ENCODE peak calls at places on chromosomes 2 and 18, in nine cellular contexts. S, P, G, L, A, B, I, V and H are unnamed samples.

GRCh38 chr2:28348921-28349320 is 43.7 kb upstream of the FOSL2 start:
- DNase-seq in S (no peak), P (no peak), G (no peak), L (no peak), A (no peak), B (no peak), I (no peak), V (no peak), H (no peak)

GRCh38 chr2:165572155-165572554 is 102.7 kb downstream of the CSRNP3 start:
- DNase-seq in S (no peak), P (no peak), G (no peak), L (no peak), A (no peak), B (no peak), I (no peak), V (peak), H (no peak)

GRCh38 chr18:11119962-11120361 is 29.4 kb downstream of the PIEZO2 start:
- DNase-seq in S (no peak), P (no peak), G (no peak), L (no peak), A (no peak), B (peak), I (no peak), V (peak), H (no peak)

GRCh38 chr18:61612517-61612916 is 279.3 kb downstream of the CDH20 start:
- DNase-seq in S (peak), P (no peak), G (no peak), L (no peak), A (no peak), B (no peak), I (no peak), V (no peak), H (no peak)

GRCh38 chr18:22282311-22283235 is 113.2 kb downstream of the GATA6 start:
- DNase-seq in S (peak), P (peak), G (peak), L (no peak), A (no peak), B (no peak), I (no peak), V (peak), H (no peak)

GRCh38 chr2:33314541-33314940 is 161.9 kb upstream of the RASGRP3 start:
- DNase-seq in S (no peak), P (no peak), G (no peak), L (no peak), A (no peak), B (no peak), I (no peak), V (no peak), H (no peak)

GRCh38 chr18:29594494-29594893 is 1417.6 kb upstream of the CDH2 start:
- DNase-seq in S (no peak), P (no peak), G (no peak), L (no peak), A (no peak), B (no peak), I (no peak), V (no peak), H (no peak)

GRCh38 chr2:221450280-221450679 is 121.8 kb downstream of the EPHA4 start:
- DNase-seq in S (no peak), P (no peak), G (no peak), L (no peak), A (no peak), B (no peak), I (no peak), V (no peak), H (no peak)

GRCh38 chr2:131040661-131041401 is 52.4 kb downstream of the FAM168B start:
- DNase-seq in S (peak), P (peak), G (no peak), L (no peak), A (peak), B (no peak), I (no peak), V (peak), H (no peak)

DNA sequence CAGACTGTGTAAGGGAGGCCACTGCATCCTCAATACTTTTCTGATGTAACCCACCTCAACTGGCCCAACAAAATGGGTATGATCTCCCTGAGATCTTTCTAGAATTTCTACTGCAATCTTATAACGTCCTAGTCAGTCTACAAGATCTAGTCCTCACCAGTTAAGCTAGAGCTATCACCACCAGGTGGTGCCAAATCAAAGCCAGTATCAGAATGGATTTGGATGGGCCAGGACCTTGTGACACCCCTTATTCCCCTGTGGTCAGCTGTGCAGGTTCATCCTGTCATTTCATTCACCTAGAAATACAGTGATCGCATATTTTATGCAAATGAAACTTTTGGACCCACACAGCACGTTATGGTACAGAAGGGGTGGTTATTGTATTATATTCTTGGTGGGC is 90.3 kb downstream of the OLA1 start:
- DNase-seq in S (peak), P (peak), G (no peak), L (no peak), A (peak), B (no peak), I (no peak), V (peak), H (peak)
- TF ChIP-seq CTCF in S (peak), P (peak), G (no peak), L (no peak), A (peak), B (no peak), I (peak), V (peak), H (peak)

DNA sequence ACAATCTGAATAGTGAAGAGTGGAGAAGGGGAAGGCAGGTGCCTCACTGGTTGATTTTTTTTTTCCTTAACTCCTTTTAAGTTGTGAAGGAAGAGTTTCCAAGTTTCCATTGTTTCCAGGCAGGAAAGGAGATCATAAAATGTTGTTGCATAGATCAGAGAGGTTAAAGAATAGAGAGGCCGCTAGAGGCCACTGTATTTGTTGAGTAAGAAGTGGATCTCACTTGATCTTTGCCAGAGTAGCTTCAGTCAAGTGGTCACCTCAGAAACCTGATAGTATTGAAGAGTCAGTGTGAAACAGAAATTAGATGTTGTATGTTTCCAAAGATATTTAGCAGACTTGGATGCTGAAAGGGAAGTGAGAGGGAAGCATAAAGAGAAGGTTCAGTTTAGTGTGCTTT is 17.6 kb downstream of the CTNNA2 start:
- DNase-seq in S (peak), P (no peak), G (no peak), L (no peak), A (no peak), B (no peak), I (no peak), V (no peak), H (no peak)
- TF ChIP-seq CTCF in S (peak), P (peak), G (peak), L (no peak), A (no peak), B (no peak), I (peak), V (no peak), H (no peak)

GRCh38 chr2:177673602-177674595 is 281.3 kb downstream of the AGPS start:
- DNase-seq in S (peak), P (no peak), G (no peak), L (no peak), A (no peak), B (no peak), I (no peak), V (no peak), H (no peak)
- TF ChIP-seq CTCF in S (no peak), P (peak), G (no peak), L (no peak), A (peak), B (no peak), I (peak), V (no peak), H (no peak)

GRCh38 chr2:70995227-70995729 is 605 bp upstream of the TEX261 start:
- DNase-seq in S (peak), P (peak), G (peak), L (no peak), A (peak), B (no peak), I (peak), V (peak), H (peak)

GRCh38 chr2:70992945-70993688 is 1.6 kb downstream of the TEX261 start:
- DNase-seq in S (peak), P (no peak), G (no peak), L (no peak), A (peak), B (no peak), I (peak), V (no peak), H (peak)

GRCh38 chr2:70994055-70994444 is 623 bp downstream of the TEX261 start:
- DNase-seq in S (peak), P (no peak), G (peak), L (no peak), A (no peak), B (peak), I (peak), V (no peak), H (peak)

GRCh38 chr2:70993689-70993986 is 1.0 kb downstream of the TEX261 start:
- DNase-seq in S (no peak), P (no peak), G (no peak), L (no peak), A (no peak), B (peak), I (peak), V (no peak), H (peak)

DNA sequence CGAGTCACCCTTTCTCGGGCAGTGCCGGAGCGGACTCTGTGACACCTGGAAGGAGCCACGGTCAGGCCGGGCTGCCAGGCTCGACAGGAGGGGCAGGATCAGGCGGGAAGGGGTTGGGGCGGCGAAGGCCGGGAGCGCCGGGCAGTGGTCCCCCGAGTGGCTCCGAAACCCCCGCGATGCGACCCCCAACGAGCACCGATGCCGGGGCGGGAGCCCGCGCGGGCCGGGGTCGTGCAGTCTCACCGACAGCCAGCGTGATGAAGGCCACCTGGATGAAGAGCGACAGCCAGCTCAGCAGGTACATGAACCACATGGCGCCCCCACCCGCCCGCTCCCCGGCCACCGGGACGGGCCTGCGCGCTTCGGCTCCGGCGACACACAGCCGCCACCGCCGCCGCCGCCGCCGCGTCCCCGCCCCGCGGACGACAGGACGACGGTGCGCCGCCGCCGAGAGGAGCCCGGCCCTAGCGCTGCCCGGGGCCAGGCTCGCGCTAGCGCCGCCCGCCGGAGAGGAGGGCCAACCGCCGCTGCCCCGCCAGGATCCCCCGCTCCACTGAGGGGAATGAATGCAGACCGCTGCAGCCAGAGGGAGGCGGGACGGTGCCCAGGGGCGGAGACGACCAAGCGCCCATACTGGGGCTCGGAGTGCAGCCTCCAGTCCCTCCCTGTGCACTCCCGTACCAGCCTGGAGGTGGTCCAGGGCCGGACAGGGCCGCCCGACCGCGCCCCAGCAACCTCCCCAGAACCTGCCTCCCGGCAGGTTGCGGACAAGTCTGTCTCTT is at the start of gene TEX261:
- DNase-seq in S (peak), P (peak), G (peak), L (peak), A (peak), B (peak), I (peak), V (peak), H (peak)
- TF ChIP-seq CTCF in S (peak), P (peak), G (peak), L (no peak), A (peak), B (peak), I (peak), V (peak), H (peak)

DNA sequence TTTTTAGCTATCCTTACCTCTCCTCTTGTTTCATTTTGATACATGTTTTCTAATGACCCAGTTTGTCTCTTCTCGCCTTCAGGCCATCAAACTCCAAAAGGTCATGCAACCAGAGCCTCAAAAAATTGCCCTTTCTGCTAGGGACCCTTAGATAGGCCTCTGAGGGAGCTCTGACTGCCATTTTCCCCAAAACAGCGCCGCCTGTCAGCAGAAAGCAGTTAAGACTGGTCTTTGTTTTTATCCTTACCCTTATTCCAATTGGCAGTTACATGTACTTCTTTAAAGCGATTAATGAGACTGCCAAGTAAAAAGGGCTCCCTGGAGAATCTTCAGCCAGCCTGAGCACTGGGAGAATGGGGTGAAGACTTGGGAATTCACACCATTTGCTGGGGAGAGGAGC is 55.1 kb upstream of the RIT2 start:
- DNase-seq in S (peak), P (peak), G (no peak), L (no peak), A (no peak), B (no peak), I (no peak), V (no peak), H (no peak)
- TF ChIP-seq CTCF in S (no peak), P (peak), G (no peak), L (no peak), A (no peak), B (no peak), I (no peak), V (no peak), H (no peak)

DNA sequence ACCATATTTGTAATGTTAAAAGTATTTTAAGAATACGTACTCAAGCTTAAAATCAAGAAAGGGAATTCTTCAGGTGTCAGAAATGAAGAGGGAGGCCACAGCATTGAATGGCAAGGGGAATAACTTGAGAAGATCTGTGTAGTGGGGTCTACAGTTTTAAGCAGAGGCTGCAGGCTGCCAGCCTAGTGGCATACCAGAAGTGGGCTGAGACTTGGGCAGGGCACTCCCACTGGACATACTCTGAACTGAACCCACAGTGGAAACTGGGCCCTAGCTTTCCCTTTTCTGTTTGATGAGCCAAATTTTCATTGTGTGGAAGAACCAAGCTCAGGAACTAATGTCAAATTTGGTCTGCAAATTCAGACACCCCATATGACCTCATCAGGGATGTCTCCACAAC is 238.8 kb downstream of the PTPRM start:
- DNase-seq in S (no peak), P (no peak), G (no peak), L (no peak), A (no peak), B (peak), I (no peak), V (no peak), H (no peak)
- TF ChIP-seq CTCF in S (no peak), P (no peak), G (no peak), L (no peak), A (no peak), B (no peak), I (peak), V (no peak), H (no peak)

GRCh38 chr2:75729861-75730260 is 19.1 kb upstream of the GCFC2 start:
- DNase-seq in S (peak), P (no peak), G (no peak), L (no peak), A (no peak), B (no peak), I (no peak), V (peak), H (no peak)
- TF ChIP-seq CTCF in S (peak), P (peak), G (peak), L (no peak), A (peak), B (no peak), I (peak), V (peak), H (no peak)

GRCh38 chr2:180732337-180732736 is 248.1 kb upstream of the UBE2E3 start:
- DNase-seq in S (no peak), P (no peak), G (no peak), L (no peak), A (no peak), B (no peak), I (no peak), V (no peak), H (no peak)

GRCh38 chr2:180730976-180731375 is 249.4 kb upstream of the UBE2E3 start:
- DNase-seq in S (peak), P (no peak), G (peak), L (no peak), A (no peak), B (no peak), I (no peak), V (peak), H (no peak)

GRCh38 chr2:180735799-180736198 is 244.6 kb upstream of the UBE2E3 start:
- DNase-seq in S (no peak), P (no peak), G (no peak), L (no peak), A (no peak), B (no peak), I (no peak), V (no peak), H (no peak)

GRCh38 chr2:180734382-180734781 is 246.0 kb upstream of the UBE2E3 start:
- DNase-seq in S (no peak), P (no peak), G (no peak), L (no peak), A (no peak), B (no peak), I (no peak), V (no peak), H (no peak)

DNA sequence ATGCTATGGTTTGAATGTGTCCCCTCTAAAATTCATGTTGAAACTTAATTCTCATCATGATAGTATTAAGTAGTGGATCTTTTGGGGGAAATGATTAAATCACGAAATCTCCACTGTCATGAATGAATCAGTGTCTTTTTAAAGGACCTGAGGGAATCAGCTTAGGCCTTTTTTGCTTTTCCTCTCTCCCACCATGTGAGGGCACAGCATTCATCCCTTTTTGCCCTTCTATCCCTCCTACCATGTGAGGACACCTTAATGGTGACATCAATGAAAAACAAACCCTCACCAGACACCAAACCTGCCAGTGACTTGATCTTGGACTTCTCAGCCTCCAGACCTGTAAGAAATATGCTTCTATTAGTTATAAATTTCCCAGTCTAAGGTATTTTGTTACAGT is 247.1 kb upstream of the UBE2E3 start:
- DNase-seq in S (no peak), P (no peak), G (no peak), L (no peak), A (no peak), B (no peak), I (no peak), V (no peak), H (no peak)
- TF ChIP-seq CTCF in S (no peak), P (peak), G (no peak), L (no peak), A (no peak), B (no peak), I (no peak), V (no peak), H (no peak)